ENCODE peak calls at places on chromosome 19, in nine cellular contexts. U is fibroblast of lung; L is stimulated activated CD4-positive, alpha-beta T cell treated with anti-CD3 and anti-CD28 coated beads, Interleukin-15, amount 100 ng/mL, for 24 hours; M is iPS DF 6.9; O is RPMI7951; R is AG10803; V is spleen; H is hepatic stellate cell; D is stomach. Z is an unnamed sample.

GRCh38 chr19:49887037-49887652 is 9.5 kb downstream of the IL4I1 start:
- DNase-seq in U (no peak), D (no peak), V (no peak), H (no peak), R (no peak), O (no peak), M (no peak), L (no peak), Z (no peak)

GRCh38 chr19:53553865-53554791 is 16.2 kb downstream of the ZNF331 start:
- DNase-seq in H (peak; percentile 89), R (peak; percentile 84), U (peak; percentile 85), L (peak; percentile 89), V (peak; percentile 94), D (peak; percentile 90), O (peak; percentile 86), M (no peak), Z (peak; percentile 77)

GRCh38 chr19:581399-582111 is 8.1 kb upstream of the HCN2 start:
- DNase-seq in O (no peak), H (no peak), L (no peak), R (no peak), M (no peak), U (no peak), D (no peak), V (no peak), Z (no peak)

GRCh38 chr19:6761053-6761676 is 6.1 kb downstream of the SH2D3A start:
- DNase-seq in V (no peak), R (no peak), L (peak; percentile 49), D (no peak), M (no peak), U (peak; percentile 11), O (peak; percentile 39), H (no peak), Z (peak; percentile 26)

GRCh38 chr19:7440188-7440975 is 48.5 kb downstream of the PEX11G start:
- DNase-seq in D (no peak), U (no peak), V (no peak), O (no peak), R (no peak), H (no peak), M (no peak), L (no peak), Z (no peak)

GRCh38 chr19:34295103-34295502 is 40.7 kb downstream of the GARRE1 start:
- DNase-seq in D (no peak), R (no peak), U (no peak), V (no peak), L (no peak), H (no peak), M (no peak), O (no peak), Z (no peak)

GRCh38 chr19:7778081-7778480 is 15.0 kb downstream of the CLEC4M start:
- DNase-seq in H (no peak), M (no peak), L (no peak), D (no peak), U (no peak), V (no peak), O (no peak), R (no peak), Z (no peak)

GRCh38 chr19:17565611-17566010 is 10.2 kb downstream of the COLGALT1 start:
- DNase-seq in H (peak; percentile 42), D (no peak), M (no peak), O (no peak), L (no peak), U (no peak), V (no peak), R (peak; percentile 16), Z (peak; percentile 17)

GRCh38 chr19:49506575-49507105 is 5.8 kb upstream of the FCGRT start:
- DNase-seq in D (peak; percentile 76), O (peak; percentile 49), M (no peak), U (no peak), R (no peak), H (no peak), L (peak; percentile 81), V (peak; percentile 87), Z (peak; percentile 77)

GRCh38 chr19:1774999-1775772 is 21.9 kb downstream of the ONECUT3 start:
- DNase-seq in R (no peak), H (no peak), D (no peak), U (no peak), V (no peak), O (no peak), L (peak; percentile 32), M (no peak), Z (no peak)

GRCh38 chr19:6480843-6481415 is 658 bp downstream of the DENND1C start:
- DNase-seq in O (no peak), L (peak; percentile 41), H (no peak), M (no peak), D (no peak), U (no peak), R (no peak), V (no peak), Z (no peak)

GRCh38 chr19:45508931-45509691 is 1.8 kb downstream of the VASP start:
- DNase-seq in O (peak; percentile 87), H (peak; percentile 92), V (peak; percentile 95), U (peak; percentile 65), D (peak; percentile 73), M (no peak), R (peak; percentile 66), L (peak; percentile 61), Z (peak; percentile 81)

GRCh38 chr19:10260141-10260584 is 8.1 kb downstream of the MRPL4 start:
- DNase-seq in O (no peak), H (no peak), V (no peak), U (no peak), L (peak; percentile 80), D (peak; percentile 44), R (no peak), M (no peak), Z (no peak)

GRCh38 chr19:23817519-23817918 is 58.8 kb upstream of the ZNF681 start:
- DNase-seq in H (peak; percentile 7), V (no peak), U (peak; percentile 22), R (no peak), D (peak; percentile 31), L (peak; percentile 53), O (peak; percentile 39), M (peak; percentile 25), Z (peak; percentile 27)

GRCh38 chr19:10219678-10220077 is 11.5 kb downstream of the S1PR2 start:
- DNase-seq in V (no peak), O (peak; percentile 36), H (no peak), D (no peak), L (peak; percentile 46), U (peak; percentile 64), M (no peak), R (peak; percentile 43), Z (no peak)

GRCh38 chr19:48645652-48646191 is at the start of gene CA11:
- DNase-seq in H (no peak), M (no peak), L (no peak), R (no peak), D (no peak), V (peak; percentile 76), O (no peak), U (no peak), Z (no peak)

GRCh38 chr19:19131989-19132388 is 6.3 kb downstream of the TMEM161A start:
- DNase-seq in M (no peak), R (no peak), D (no peak), O (no peak), V (no peak), U (no peak), H (no peak), L (no peak), Z (no peak)

GRCh38 chr19:46998445-46999142 is 21.0 kb upstream of the NPAS1 start:
- DNase-seq in L (no peak), H (no peak), U (no peak), M (no peak), O (no peak), V (peak; percentile 59), R (no peak), D (no peak), Z (no peak)

GRCh38 chr19:7871530-7872305 is 2.5 kb downstream of the PRR36 start:
- DNase-seq in V (peak; percentile 87), L (peak; percentile 89), U (peak; percentile 92), O (peak; percentile 90), R (peak; percentile 89), D (peak; percentile 97), H (peak; percentile 95), M (no peak), Z (peak; percentile 73)

GRCh38 chr19:55369651-55370304 is 485 bp downstream of the IL11 start:
- DNase-seq in M (no peak), U (peak; percentile 58), H (peak; percentile 99), V (no peak), L (peak; percentile 61), R (peak; percentile 79), D (no peak), O (peak; percentile 83), Z (no peak)

GRCh38 chr19:3479819-3480215 is 508 bp downstream of the SMIM24 start:
- DNase-seq in V (no peak), O (no peak), L (peak; percentile 40), U (no peak), D (peak; percentile 57), R (no peak), M (no peak), H (no peak), Z (no peak)

GRCh38 chr19:29841559-29842367 is 30.0 kb downstream of the CCNE1 start:
- DNase-seq in V (no peak), M (no peak), H (peak; percentile 66), O (peak; percentile 65), R (no peak), U (no peak), L (no peak), D (no peak), Z (peak; percentile 49)

GRCh38 chr19:15180451-15181390 is 20.1 kb downstream of the NOTCH3 start:
- DNase-seq in H (no peak), L (no peak), V (peak; percentile 67), R (no peak), O (no peak), U (no peak), D (peak; percentile 70), M (no peak), Z (no peak)

GRCh38 chr19:44623626-44624025 is 10.3 kb downstream of the IGSF23 start:
- DNase-seq in U (no peak), D (no peak), M (no peak), L (no peak), H (no peak), V (no peak), R (no peak), O (no peak), Z (no peak)

GRCh38 chr19:42143341-42144234 is 11.3 kb upstream of the POU2F2 start:
- DNase-seq in H (no peak), M (no peak), V (no peak), R (no peak), L (no peak), D (no peak), O (peak; percentile 42), U (peak; percentile 37), Z (peak; percentile 56)